ENCODE peak calls at places on chromosomes 1 and 21, in eight cellular contexts. M is mesenchymal stem cell; T is effector memory CD4-positive, alpha-beta T cell; B is neuronal stem cell; F is neural progenitor cell; A is uterus; D is IMR-90; H is lower lobe of right lung. K is an unnamed sample. For H3K4me1 and H3K36me3, the result is how much of the 10 kb centered on the place peaks cover.

GRCh38 chr1:158998781-158999161 is 10.9 kb upstream of the IFI16 start:
- DNase-seq in A (peak), H (peak), F (peak), B (peak), T (no peak), D (peak), M (peak), K (no peak)

GRCh38 chr1:107936498-107937481 is 28.2 kb downstream of the VAV3 start:
- DNase-seq in T (peak), D (peak), F (peak), M (peak), A (no peak), H (no peak), B (peak), K (peak)

GRCh38 chr1:58576727-58577675 is at the start of gene TACSTD2:
- DNase-seq in H (peak), M (peak), T (no peak), F (peak), B (no peak), A (no peak), D (no peak), K (peak)

GRCh38 chr21:43908167-43908566 is 43.1 kb downstream of the AGPAT3 start:
- DNase-seq in B (no peak), F (no peak), H (peak), M (no peak), A (no peak), D (no peak), T (no peak), K (no peak)

GRCh38 chr1:175471039-175471800 is 272.2 kb downstream of the TNR start:
- DNase-seq in B (no peak), D (no peak), A (no peak), M (peak), F (no peak), H (no peak), T (no peak), K (no peak)

GRCh38 chr1:95604784-95605183 is 370.8 kb downstream of the RWDD3 start:
- DNase-seq in H (no peak), A (no peak), T (no peak), M (no peak), F (no peak), D (no peak), B (no peak), K (no peak)

GRCh38 chr21:30984897-30985296 is 53.4 kb downstream of the KRTAP19-8 start:
- DNase-seq in H (no peak), T (no peak), B (no peak), F (no peak), M (no peak), D (no peak), A (no peak), K (no peak)

GRCh38 chr1:182968846-182969734 is 16.1 kb upstream of the SHCBP1L start:
- DNase-seq in F (no peak), A (no peak), T (no peak), D (no peak), B (no peak), M (no peak), H (no peak), K (no peak)

GRCh38 chr1:243271990-243272389 is 16.1 kb downstream of the SDCCAG8 start:
- DNase-seq in T (no peak), M (no peak), A (no peak), H (no peak), D (no peak), F (no peak), B (no peak), K (no peak)

GRCh38 chr1:38336961-38337360 is 290.4 kb upstream of the POU3F1 start:
- DNase-seq in B (no peak), A (no peak), T (no peak), D (no peak), H (no peak), F (no peak), M (no peak), K (no peak)

GRCh38 chr1:244319283-244320132 is 132.2 kb downstream of the ADSS2 start:
- DNase-seq in T (peak), B (no peak), M (peak), H (no peak), D (peak), A (no peak), F (no peak), K (no peak)

GRCh38 chr1:227449051-227449450 is 114.3 kb upstream of the ZNF678 start:
- DNase-seq in M (peak), H (no peak), A (no peak), B (no peak), T (no peak), F (peak), D (no peak), K (no peak)

GRCh38 chr1:225877570-225877969 is 4.6 kb downstream of the TMEM63A start:
- DNase-seq in A (peak), B (peak), F (peak), T (no peak), D (peak), M (peak), H (peak), K (no peak)

GRCh38 chr1:228020686-228021525 is 14.1 kb downstream of the WNT3A start:
- DNase-seq in M (no peak), T (no peak), D (no peak), A (no peak), F (no peak), B (no peak), H (peak), K (peak)

GRCh38 chr1:48917070-48917454 is 140.4 kb upstream of the BEND5 start:
- DNase-seq in B (no peak), D (no peak), T (no peak), A (no peak), F (no peak), M (no peak), H (no peak), K (no peak)

GRCh38 chr21:42316891-42317290 is 1.7 kb upstream of the TFF3 start:
- DNase-seq in A (no peak), F (no peak), M (no peak), T (no peak), H (no peak), B (no peak), D (no peak), K (peak)

GRCh38 chr1:145773423-145773822 is 50.5 kb downstream of the RNF115 start:
- DNase-seq in H (no peak), A (no peak), M (no peak), F (no peak), D (no peak), T (no peak), B (no peak), K (no peak)

GRCh38 chr1:145778146-145778540 is 45.8 kb downstream of the RNF115 start:
- DNase-seq in D (no peak), A (no peak), M (no peak), B (no peak), T (no peak), H (no peak), F (no peak), K (no peak)

GRCh38 chr1:145782166-145783099 is 41.5 kb downstream of the RNF115 start:
- DNase-seq in T (no peak), A (no peak), M (peak), F (no peak), D (peak), B (no peak), H (no peak), K (no peak)

DNA sequence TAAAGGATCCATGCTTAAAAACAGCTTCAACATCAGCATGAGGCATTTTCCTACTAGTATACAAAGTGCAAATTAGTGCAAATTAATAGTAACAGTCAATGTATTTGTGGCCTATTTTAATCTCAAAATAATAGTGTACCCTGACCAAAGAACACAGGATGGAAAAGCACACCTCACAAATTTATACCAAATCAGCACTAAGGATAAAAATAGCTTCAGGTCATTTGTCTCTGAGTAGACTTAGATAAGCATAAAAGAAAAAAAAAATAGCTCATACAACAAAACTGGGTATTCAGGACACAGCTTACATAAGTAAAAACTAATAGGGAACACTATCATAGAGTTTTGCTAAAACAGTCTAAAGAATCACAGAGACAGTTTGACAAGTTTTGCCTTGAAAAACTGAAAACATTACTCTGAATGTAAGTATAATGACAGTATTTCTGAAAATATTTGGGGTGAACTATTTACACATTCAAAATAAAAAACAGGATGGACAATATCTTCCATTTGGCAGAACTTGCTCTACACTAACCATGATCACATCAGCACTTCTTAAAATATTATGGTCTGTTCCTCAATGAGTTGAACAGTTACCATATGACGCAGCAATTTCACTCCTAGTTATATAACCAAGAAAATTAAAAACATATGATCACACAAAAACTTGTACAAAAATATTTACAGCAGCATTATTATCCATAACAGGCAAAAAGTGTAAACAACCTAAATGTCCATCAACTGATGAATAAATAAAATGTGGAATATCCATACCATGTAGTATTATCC is 46.3 kb downstream of the RNF115 start:
- DNase-seq in H (no peak), M (no peak), T (no peak), A (no peak), F (no peak), D (no peak), B (no peak), K (no peak)
- H3K4me1 ChIP-seq in H (under half), M (under half), T (under half), A (under half), F (under half), D (under half), B (under half), K (under half)

GRCh38 chr1:54944610-54945392 is 35.6 kb upstream of the TMEM61 start:
- DNase-seq in D (peak), H (peak), M (peak), F (peak), A (peak), T (peak), B (peak), K (peak)
- H3K27ac ChIP-seq in D (no peak), H (no peak), M (no peak), F (no peak), A (no peak), T (no peak), B (no peak), K (no peak)

GRCh38 chr1:75795703-75796193 is 934 bp upstream of the MSH4 start:
- DNase-seq in F (no peak), A (no peak), B (no peak), D (no peak), M (no peak), H (no peak), T (no peak), K (no peak)

GRCh38 chr1:75794382-75794781 is 2.3 kb upstream of the MSH4 start:
- DNase-seq in M (no peak), B (no peak), D (no peak), H (no peak), T (no peak), F (peak), A (no peak), K (no peak)

GRCh38 chr1:75796376-75797272 is at the start of gene MSH4:
- DNase-seq in H (no peak), A (no peak), F (no peak), M (no peak), T (no peak), B (no peak), D (no peak), K (peak)

GRCh38 chr1:75797273-75797588 is 549 bp downstream of the MSH4 start:
- DNase-seq in M (no peak), B (no peak), H (no peak), T (no peak), A (no peak), F (no peak), D (no peak), K (no peak)

GRCh38 chr1:75797606-75798216 is 1.0 kb downstream of the MSH4 start:
- DNase-seq in B (no peak), H (no peak), D (no peak), M (no peak), T (no peak), F (no peak), A (no peak), K (no peak)
- H3K36me3 ChIP-seq in B (under half), H (half or more), D (under half), M (under half), T (under half), F (under half), A (under half), K (under half)

GRCh38 chr1:101183388-101183699 is 53.5 kb upstream of the S1PR1 start:
- DNase-seq in H (no peak), M (no peak), F (no peak), B (no peak), T (no peak), D (peak), A (no peak), K (no peak)
- H3K4me1 ChIP-seq in H (under half), M (under half), F (under half), B (under half), T (under half), D (under half), A (under half), K (under half)

GRCh38 chr1:46437723-46438122 is 43.6 kb downstream of the FAAH start:
- DNase-seq in T (no peak), F (no peak), A (no peak), D (no peak), M (no peak), H (no peak), B (no peak), K (no peak)

GRCh38 chr1:46432781-46433327 is 38.7 kb downstream of the FAAH start:
- DNase-seq in T (no peak), A (no peak), M (no peak), H (no peak), F (no peak), B (no peak), D (no peak), K (no peak)

GRCh38 chr1:46431695-46432094 is 37.6 kb downstream of the FAAH start:
- DNase-seq in F (no peak), B (no peak), D (no peak), A (no peak), H (no peak), M (no peak), T (no peak), K (no peak)

GRCh38 chr1:46436844-46437243 is 42.7 kb downstream of the FAAH start:
- DNase-seq in B (no peak), H (no peak), A (no peak), M (no peak), T (no peak), F (no peak), D (no peak), K (no peak)

GRCh38 chr1:46434358-46434757 is 40.2 kb downstream of the FAAH start:
- DNase-seq in M (no peak), D (no peak), F (no peak), B (no peak), A (no peak), T (no peak), H (no peak), K (no peak)
- H3K27ac ChIP-seq in M (no peak), D (no peak), F (no peak), B (no peak), A (no peak), T (no peak), H (no peak), K (no peak)

GRCh38 chr21:14119038-14119437 is 91.7 kb downstream of the LIPI start:
- DNase-seq in D (peak), M (no peak), A (no peak), F (peak), T (no peak), B (no peak), H (no peak), K (no peak)
- H3K36me3 ChIP-seq in D (under half), M (under half), A (under half), F (under half), T (under half), B (under half), H (under half), K (under half)

DNA sequence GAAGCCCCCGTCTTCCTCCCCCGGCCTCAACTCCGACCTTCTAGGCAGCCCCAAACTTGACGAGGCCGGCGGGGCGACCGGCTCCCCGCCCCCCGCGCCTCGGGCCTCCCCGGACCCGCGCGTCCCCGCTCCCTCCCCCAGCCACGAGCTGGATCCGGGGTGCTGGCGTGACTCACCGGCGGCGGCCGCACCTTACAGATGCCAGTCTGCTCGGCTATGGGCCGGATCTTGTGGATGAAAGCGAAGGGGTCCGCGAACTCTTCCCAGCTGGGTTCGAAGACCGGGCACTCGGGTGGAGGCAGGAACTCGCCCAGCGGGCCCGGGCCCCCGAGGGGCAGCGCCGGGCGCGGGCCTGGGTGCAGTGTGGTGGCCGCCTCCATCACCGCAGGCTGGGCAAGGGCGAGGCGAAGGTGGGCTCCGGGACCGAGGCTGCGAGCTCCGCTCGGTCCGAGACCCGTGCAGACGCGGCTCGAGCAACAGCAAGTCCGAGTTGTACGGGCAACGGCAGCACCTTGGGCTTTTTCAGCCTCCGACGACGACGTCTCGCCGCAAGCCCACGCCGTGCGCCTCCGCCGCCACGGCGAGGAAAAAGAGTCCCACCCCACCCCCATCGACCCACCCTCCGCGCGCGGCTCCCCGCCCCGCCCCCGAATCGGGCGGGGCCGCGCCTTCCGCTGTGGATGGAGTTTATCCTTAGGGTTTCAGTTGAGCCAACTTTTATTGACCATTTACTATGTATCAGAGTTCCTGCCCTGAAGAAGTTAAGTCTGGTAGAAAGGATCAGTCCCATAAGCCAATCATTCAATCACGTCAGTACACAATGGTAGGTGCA is at the start of gene KDM5B:
- DNase-seq in M (peak), D (peak), F (peak), T (peak), B (peak), A (peak), H (peak), K (peak)
- H3K4me1 ChIP-seq in M (under half), D (under half), F (half or more), T (under half), B (under half), A (under half), H (under half), K (under half)

GRCh38 chr1:102181341-102181740 is 184.6 kb upstream of the OLFM3 start:
- DNase-seq in B (no peak), D (no peak), F (no peak), T (no peak), H (no peak), M (no peak), A (no peak), K (no peak)
- H3K27ac ChIP-seq in B (no peak), D (no peak), F (no peak), T (no peak), H (no peak), M (no peak), A (no peak), K (no peak)

GRCh38 chr1:35599411-35599810 is 26.3 kb downstream of the TFAP2E start:
- DNase-seq in A (no peak), T (no peak), B (no peak), M (no peak), D (no peak), F (no peak), H (no peak), K (no peak)

GRCh38 chr1:35598895-35599294 is 25.8 kb downstream of the TFAP2E start:
- DNase-seq in H (no peak), D (no peak), A (no peak), B (no peak), F (no peak), M (no peak), T (no peak), K (no peak)

GRCh38 chr1:35595684-35596083 is 22.6 kb downstream of the TFAP2E start:
- DNase-seq in D (no peak), H (no peak), M (no peak), F (no peak), A (no peak), B (no peak), T (no peak), K (no peak)

GRCh38 chr1:35600593-35600992 is 27.5 kb downstream of the TFAP2E start:
- DNase-seq in A (no peak), M (no peak), F (no peak), T (no peak), B (no peak), H (no peak), D (no peak), K (no peak)

DNA sequence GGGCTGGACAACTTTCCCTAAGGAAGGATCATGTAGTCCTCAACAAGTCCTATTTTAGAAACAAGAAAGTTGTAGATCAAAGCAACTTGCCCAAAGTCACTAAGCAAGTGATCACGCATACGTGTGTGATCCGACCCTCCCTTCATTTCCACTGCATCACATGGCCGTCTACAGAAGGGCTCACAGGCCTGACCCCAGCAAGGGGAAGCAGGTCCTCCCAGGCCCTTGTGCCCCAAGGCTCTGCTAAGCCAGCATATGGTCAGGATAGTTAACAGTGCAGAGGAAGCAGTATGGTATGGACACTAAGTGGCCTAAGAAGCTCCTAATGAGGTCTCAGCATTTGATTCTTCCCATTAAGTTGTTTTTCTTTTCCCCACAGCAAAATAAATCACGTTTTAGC is 24.8 kb downstream of the TFAP2E start:
- DNase-seq in D (no peak), B (no peak), M (no peak), A (no peak), F (no peak), H (no peak), T (no peak), K (no peak)
- H3K36me3 ChIP-seq in D (under half), B (under half), M (half or more), A (under half), F (under half), H (under half), T (under half), K (under half)

DNA sequence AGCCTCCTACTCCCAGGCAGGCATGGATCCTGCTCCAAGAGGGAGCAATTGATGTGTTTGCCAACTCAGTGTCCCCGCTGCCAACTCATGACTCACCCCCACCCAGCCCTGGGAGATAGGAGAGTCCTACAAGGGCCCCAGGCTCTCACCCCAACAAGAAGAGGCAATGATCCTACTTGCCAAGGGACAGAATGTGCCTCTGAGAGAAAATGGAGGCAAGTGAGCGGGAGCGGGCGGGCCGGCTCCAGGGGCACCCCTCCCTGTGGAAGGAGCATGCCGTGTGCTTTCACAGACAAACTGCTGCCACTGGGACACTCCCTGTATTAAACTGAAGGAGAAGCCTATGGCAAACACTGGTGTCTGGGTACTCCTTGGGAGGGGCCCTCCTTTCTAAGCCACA is 16.7 kb downstream of the PKP1 start:
- DNase-seq in D (peak), B (no peak), H (peak), M (no peak), A (no peak), F (no peak), T (no peak), K (peak)
- H3K4me1 ChIP-seq in D (under half), B (under half), H (under half), M (under half), A (under half), F (under half), T (under half), K (under half)